ENCODE peak calls at places on chromosomes 11 and 22, in five cellular contexts. E is spleen, N is heart left ventricle, T is mammary epithelial cell, B is lower lobe of right lung. V is an unnamed sample.

GRCh38 chr11:111460340-111460739 is 51.8 kb downstream of the BTG4 start:
- DNase-seq in E (no peak), N (no peak), T (no peak), B (no peak), V (no peak)

GRCh38 chr11:116507016-116507415 is 265.8 kb downstream of the BUD13 start:
- DNase-seq in E (no peak), N (no peak), T (no peak), B (no peak), V (no peak)

GRCh38 chr11:129324533-129325175 is 51.0 kb upstream of the BARX2 start:
- DNase-seq in E (no peak), N (peak; percentile 45), T (no peak), B (no peak), V (no peak)

GRCh38 chr11:3074912-3075589 is 17.8 kb upstream of the CARS1 start:
- DNase-seq in E (no peak), N (no peak), T (no peak), B (no peak), V (no peak)

GRCh38 chr11:45607995-45608394 is 57.4 kb downstream of the CHST1 start:
- DNase-seq in E (no peak), N (peak; percentile 79), T (no peak), B (no peak), V (no peak)

GRCh38 chr11:23113887-23114216 is 253.6 kb upstream of the CCDC179 start:
- DNase-seq in E (no peak), N (no peak), T (no peak), B (no peak), V (no peak)

GRCh38 chr11:69637956-69638871 is 2.7 kb upstream of the CCND1 start:
- DNase-seq in E (peak; percentile 80), N (peak; percentile 77), T (peak; percentile 54), B (peak; percentile 80), V (no peak)

GRCh38 chr11:124983674-124984511 is 29.9 kb downstream of the CCDC15 start:
- DNase-seq in E (no peak), N (no peak), T (no peak), B (no peak), V (no peak)

GRCh38 chr11:3735827-3736226 is 61.5 kb downstream of the NUP98 start:
- DNase-seq in E (no peak), N (no peak), T (peak; percentile 31), B (no peak), V (no peak)

GRCh38 chr11:94025695-94026394 is 4.7 kb downstream of the HEPHL1 start:
- DNase-seq in E (no peak), N (no peak), T (no peak), B (no peak), V (no peak)

GRCh38 chr11:16356751-16357365 is 512 bp upstream of the SOX6 start:
- DNase-seq in E (no peak), N (peak; percentile 53), T (no peak), B (no peak), V (no peak)

GRCh38 chr11:113974741-113975470 is at the start of gene HTR3A:
- DNase-seq in E (no peak), N (peak; percentile 86), T (no peak), B (peak; percentile 77), V (peak; percentile 34)

GRCh38 chr22:44828193-44828592 is 75.8 kb downstream of the ARHGAP8 start:
- DNase-seq in E (no peak), N (no peak), T (no peak), B (no peak), V (no peak)

GRCh38 chr11:3412837-3413236 is 33.9 kb upstream of the ZNF195 start:
- DNase-seq in E (no peak), N (no peak), T (no peak), B (no peak), V (no peak)

GRCh38 chr22:38572065-38572464 is 2.1 kb upstream of the DMC1 start:
- DNase-seq in E (no peak), N (no peak), T (peak; percentile 32), B (no peak), V (no peak)

GRCh38 chr11:134691985-134692384 is 279.9 kb upstream of the B3GAT1 start:
- DNase-seq in E (no peak), N (no peak), T (peak; percentile 9), B (no peak), V (no peak)

GRCh38 chr11:134913999-134914590 is 502.1 kb upstream of the B3GAT1 start:
- DNase-seq in E (no peak), N (no peak), T (no peak), B (no peak), V (no peak)

GRCh38 chr11:121687961-121688566 is 235.3 kb upstream of the SORL1-AS1 start:
- DNase-seq in E (no peak), N (no peak), T (no peak), B (no peak), V (no peak)

GRCh38 chr11:67464411-67465189 is 4.5 kb downstream of the TMEM134 start:
- DNase-seq in E (peak; percentile 99), N (peak; percentile 90), T (peak; percentile 73), B (peak; percentile 94), V (peak; percentile 73)

GRCh38 chr11:67465190-67465522 is 3.9 kb downstream of the TMEM134 start:
- DNase-seq in E (no peak), N (no peak), T (no peak), B (no peak), V (no peak)

GRCh38 chr11:67463186-67463585 is 5.9 kb downstream of the TMEM134 start:
- DNase-seq in E (no peak), N (no peak), T (no peak), B (no peak), V (no peak)

GRCh38 chr11:67466367-67466766 is 2.7 kb downstream of the TMEM134 start:
- DNase-seq in E (no peak), N (no peak), T (no peak), B (no peak), V (no peak)

GRCh38 chr11:67463680-67464410 is 5.2 kb downstream of the TMEM134 start:
- DNase-seq in E (peak; percentile 92), N (peak; percentile 60), T (peak; percentile 82), B (peak; percentile 88), V (peak; percentile 57)
- H3K4me3 ChIP-seq in E (peak overlapping the region; percentile 60), N (peak overlapping the region; percentile 49), T (no peak overlapping the region), B (peak overlapping the region; percentile 67), V (peak overlapping the region; percentile 39)

GRCh38 chr11:107665016-107665415 is 46.8 kb downstream of the SLN start:
- DNase-seq in E (no peak), N (no peak), T (peak; percentile 9), B (no peak), V (no peak)
- H3K4me1 ChIP-seq in E (no peaks in the 10 kb centered on the region), N (no peaks in the 10 kb centered on the region), T (no peaks in the 10 kb centered on the region), B (no peaks in the 10 kb centered on the region), V (no peaks in the 10 kb centered on the region)

DNA sequence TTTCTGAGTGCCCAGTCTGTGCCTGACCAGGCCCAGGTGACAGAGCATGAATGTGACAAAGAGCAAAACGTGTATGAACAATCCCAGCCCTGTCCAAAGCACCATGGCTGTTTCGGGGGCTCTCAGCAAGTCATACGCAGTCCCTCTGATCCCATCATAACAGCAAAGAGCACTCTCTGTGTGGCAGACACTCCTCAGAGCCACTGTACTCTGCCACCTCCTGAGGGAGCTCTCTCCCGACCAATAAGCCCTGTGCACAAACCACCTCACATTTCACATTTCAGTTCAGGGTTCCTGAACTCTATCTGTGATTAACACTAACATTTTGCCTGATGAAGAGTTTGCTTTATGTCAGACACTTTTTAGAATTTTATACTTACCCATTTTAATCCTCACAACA is 6.6 kb downstream of the DGCR2 start:
- DNase-seq in E (no peak), N (no peak), T (no peak), B (no peak), V (no peak)
- TF ChIP-seq CTCF in E (no peak), N (no peak), T (no peak), B (no peak), V (no peak)

DNA sequence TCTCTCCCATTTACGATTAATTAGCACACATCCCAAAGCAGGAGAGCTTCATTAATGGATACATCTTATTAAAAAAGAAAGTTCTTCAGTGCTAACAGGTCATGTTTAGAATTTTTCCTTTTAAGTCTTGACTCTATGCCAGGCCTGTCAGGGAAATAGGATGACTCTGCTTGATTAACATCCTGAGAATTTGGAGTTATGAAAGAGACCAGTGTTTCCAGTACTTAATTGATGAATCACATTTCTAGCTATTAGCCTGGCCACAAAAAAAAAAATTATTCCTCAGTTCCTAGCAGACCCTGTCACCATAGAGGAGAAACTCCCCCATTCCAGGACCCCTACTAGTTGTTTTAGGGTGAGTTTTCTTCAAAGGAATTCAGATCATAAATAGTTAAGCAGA is 23.6 kb upstream of the ME3 start:
- DNase-seq in E (no peak), N (no peak), T (peak; percentile 86), B (no peak), V (no peak)
- H3K4me3 ChIP-seq in E (no peak overlapping the region), N (no peak overlapping the region), T (no peak overlapping the region), B (no peak overlapping the region), V (no peak overlapping the region)

DNA sequence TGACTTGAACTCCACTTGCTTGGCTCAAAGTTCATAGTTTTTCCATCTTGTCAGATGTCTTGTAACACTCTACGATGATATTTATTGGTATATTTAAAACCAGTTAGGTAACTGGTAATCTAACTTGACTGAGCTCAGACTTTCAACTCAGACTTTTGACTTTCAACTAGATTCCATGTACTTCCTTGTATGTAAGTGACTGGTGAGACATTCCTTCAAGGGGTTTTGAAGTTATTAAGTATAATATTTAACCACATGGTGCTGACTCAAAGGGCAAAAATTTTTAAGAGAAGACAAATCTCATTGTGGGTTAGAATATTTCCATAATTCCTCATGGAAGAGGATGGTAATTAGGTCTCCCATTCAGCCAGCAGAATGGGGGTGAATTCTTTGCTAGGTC is 631.3 kb upstream of the ANO5 start:
- DNase-seq in E (no peak), N (no peak), T (peak; percentile 64), B (no peak), V (no peak)
- H3K4me1 ChIP-seq in E (no peaks in the 10 kb centered on the region), N (no peaks in the 10 kb centered on the region), T (peaks cover 5% of the 10 kb centered on the region), B (no peaks in the 10 kb centered on the region), V (no peaks in the 10 kb centered on the region)

GRCh38 chr11:90288207-90288821 is 65.5 kb upstream of the CHORDC1 start:
- DNase-seq in E (no peak), N (no peak), T (peak; percentile 3), B (no peak), V (no peak)
- TF ChIP-seq CTCF in E (no peak), N (peak; percentile 69), T (peak; percentile 54), B (peak; percentile 53), V (no peak)

V was measured in ovary.